ENCODE peak calls at places on chromosomes 11 and 22, in seven cellular contexts. E is ureter; J is cardiac muscle cell; G is AG09309; R is fibroblast of villous mesenchyme; T is activated B cell treated with CpG ODN at 0.5 μM for 24 hours; M is activated CD4-positive, CD25-positive, alpha-beta regulatory T cell treated with anti-CD3 and anti-CD28 coated beads, Interleukin-2, amount 50 U/mL, for 16 hours. D is an unnamed sample.

GRCh38 chr11:61803889-61804647 is 11.4 kb downstream of the FEN1 start:
- DNase-seq in E (no peak), J (peak), G (no peak), R (peak), T (no peak), M (no peak), D (peak)

GRCh38 chr22:19962909-19963806 is 21.5 kb upstream of the TXNRD2 start:
- DNase-seq in E (peak), J (no peak), G (no peak), R (peak), T (no peak), M (no peak), D (peak)

GRCh38 chr22:40196628-40197027 is 18.9 kb downstream of the TNRC6B start:
- DNase-seq in E (no peak), J (peak), G (no peak), R (peak), T (no peak), M (no peak), D (peak)

GRCh38 chr22:32522237-32522636 is 47.6 kb downstream of the FBXO7 start:
- DNase-seq in E (no peak), J (no peak), G (no peak), R (no peak), T (no peak), M (no peak), D (no peak)

GRCh38 chr11:33543823-33544222 is 156.8 kb downstream of the C11orf91 start:
- DNase-seq in E (no peak), J (no peak), G (no peak), R (no peak), T (no peak), M (no peak), D (no peak)

GRCh38 chr11:57937431-57937830 is 86.2 kb upstream of the OR9Q1 start:
- DNase-seq in E (no peak), J (no peak), G (no peak), R (no peak), T (no peak), M (no peak), D (no peak)

GRCh38 chr11:9099617-9100016 is 8.2 kb upstream of the SCUBE2 start:
- DNase-seq in E (no peak), J (no peak), G (no peak), R (no peak), T (no peak), M (no peak), D (no peak)

GRCh38 chr11:73173755-73174494 is 31.8 kb upstream of the FCHSD2 start:
- DNase-seq in E (no peak), J (peak), G (no peak), R (no peak), T (peak), M (no peak), D (no peak)

GRCh38 chr22:40044870-40045834 is 50.4 kb downstream of the FAM83F start:
- DNase-seq in E (peak), J (peak), G (no peak), R (peak), T (peak), M (peak), D (peak)

GRCh38 chr11:32584921-32585320 is 1.3 kb downstream of the EIF3M start:
- DNase-seq in E (no peak), J (no peak), G (no peak), R (no peak), T (no peak), M (no peak), D (peak)

GRCh38 chr11:121453589-121454299 is 977 bp upstream of the SORL1-AS1 start:
- DNase-seq in E (no peak), J (no peak), G (no peak), R (no peak), T (no peak), M (no peak), D (no peak)

GRCh38 chr11:12761029-12761428 is 86.8 kb downstream of the TEAD1 start:
- DNase-seq in E (no peak), J (peak), G (no peak), R (no peak), T (no peak), M (no peak), D (peak)

GRCh38 chr11:60899021-60899936 is 7.1 kb downstream of the PRPF19 start:
- DNase-seq in E (no peak), J (peak), G (no peak), R (peak), T (no peak), M (no peak), D (peak)

GRCh38 chr11:125512106-125512505 is 16.0 kb upstream of the FEZ1 start:
- DNase-seq in E (no peak), J (no peak), G (no peak), R (no peak), T (no peak), M (no peak), D (no peak)

GRCh38 chr11:76419896-76420295 is 24.9 kb upstream of the EMSY start:
- DNase-seq in E (no peak), J (peak), G (no peak), R (no peak), T (no peak), M (no peak), D (no peak)

GRCh38 chr11:67507242-67507890 is 596 bp downstream of the CDK2AP2 start:
- DNase-seq in E (peak), J (no peak), G (peak), R (no peak), T (no peak), M (no peak), D (no peak)

GRCh38 chr11:120273432-120273831 is 33.5 kb downstream of the POU2F3 start:
- DNase-seq in E (no peak), J (peak), G (peak), R (no peak), T (no peak), M (no peak), D (no peak)

GRCh38 chr11:46242462-46242960 is 35.0 kb upstream of the CREB3L1 start:
- DNase-seq in E (no peak), J (no peak), G (no peak), R (no peak), T (no peak), M (no peak), D (no peak)

GRCh38 chr11:113401718-113402117 is 14.1 kb downstream of the ANKK1 start:
- DNase-seq in E (peak), J (peak), G (peak), R (no peak), T (no peak), M (no peak), D (peak)

GRCh38 chr22:29032584-29032983 is 29.0 kb downstream of the C22orf31 start:
- DNase-seq in E (no peak), J (no peak), G (no peak), R (peak), T (no peak), M (no peak), D (peak)

GRCh38 chr11:64303109-64304031 is 2.0 kb upstream of the ESRRA start:
- DNase-seq in E (no peak), J (no peak), G (no peak), R (no peak), T (no peak), M (no peak), D (no peak)

GRCh38 chr22:24845036-24845918 is 39.3 kb downstream of the SGSM1 start:
- DNase-seq in E (no peak), J (peak), G (no peak), R (no peak), T (no peak), M (no peak), D (no peak)

GRCh38 chr11:2838676-2839075 is 46.9 kb downstream of the CDKN1C start:
- DNase-seq in E (no peak), J (no peak), G (no peak), R (no peak), T (no peak), M (no peak), D (no peak)